ENCODE peak calls at places on chromosomes 1 and 21, in five cellular contexts. S is fibroblast of lung, L is memory B cell, W is HEK293T, E is NCI-H345. Z is an unnamed sample.

GRCh38 chr1:25028910-25029599 is 99.0 kb upstream of the RUNX3 start:
- DNase-seq in W (no peak), S (no peak), L (no peak), E (peak; percentile 66), Z (no peak)

GRCh38 chr1:153752561-153753195 is 22.5 kb upstream of the SLC27A3 start:
- DNase-seq in L (no peak), E (no peak), S (peak; percentile 85), W (no peak), Z (peak; percentile 23)

GRCh38 chr1:231817813-231818212 is 191.2 kb downstream of the DISC1 start:
- DNase-seq in L (no peak), W (no peak), S (peak; percentile 11), E (no peak), Z (no peak)

GRCh38 chr1:239835946-239836345 is 255.7 kb upstream of the FMN2 start:
- DNase-seq in L (no peak), E (no peak), S (no peak), W (no peak), Z (no peak)

GRCh38 chr1:198486903-198487302 is 53.6 kb downstream of the ATP6V1G3 start:
- DNase-seq in W (no peak), E (no peak), L (no peak), S (peak; percentile 47), Z (no peak)

GRCh38 chr21:42331660-42332059 is 16.5 kb upstream of the TFF3 start:
- DNase-seq in L (no peak), E (no peak), S (no peak), W (no peak), Z (no peak)

GRCh38 chr1:36372617-36373016 is 13.1 kb downstream of the STK40 start:
- DNase-seq in L (no peak), E (no peak), W (no peak), S (no peak), Z (no peak)

GRCh38 chr1:46030876-46031660 is 101.4 kb downstream of the PIK3R3 start:
- DNase-seq in S (no peak), W (no peak), L (no peak), E (no peak), Z (no peak)

GRCh38 chr1:224223819-224224714 is 41.0 kb downstream of the DEGS1 start:
- DNase-seq in E (no peak), L (no peak), S (peak; percentile 94), W (no peak), Z (peak; percentile 49)

GRCh38 chr21:42107881-42108553 is 36.9 kb downstream of the UMODL1 start:
- DNase-seq in W (peak; percentile 93), E (peak; percentile 57), S (peak; percentile 48), L (peak; percentile 71), Z (peak; percentile 58)

GRCh38 chr1:204128464-204128963 is 23.3 kb downstream of the ETNK2 start:
- DNase-seq in S (no peak), L (no peak), E (no peak), W (no peak), Z (no peak)

GRCh38 chr1:66929289-66929688 is 4.5 kb downstream of the MIER1 start:
- DNase-seq in S (no peak), W (no peak), E (no peak), L (no peak), Z (no peak)

GRCh38 chr1:53543771-53544695 is 84.8 kb downstream of the DMRTB1 start:
- DNase-seq in E (no peak), S (no peak), W (no peak), L (no peak), Z (no peak)

GRCh38 chr1:212583643-212584042 is 24.9 kb upstream of the ATF3 start:
- DNase-seq in L (no peak), E (no peak), W (no peak), S (no peak), Z (no peak)

GRCh38 chr1:40439247-40439646 is 11.0 kb upstream of the ZFP69B start:
- DNase-seq in E (no peak), L (no peak), W (no peak), S (no peak), Z (no peak)

GRCh38 chr1:205247130-205247921 is 19.6 kb downstream of the TMCC2 start:
- DNase-seq in E (no peak), L (no peak), S (peak; percentile 71), W (no peak), Z (peak; percentile 64)

GRCh38 chr1:53160924-53161378 is 18.5 kb upstream of the SLC1A7 start:
- DNase-seq in S (no peak), W (no peak), E (no peak), L (no peak), Z (no peak)

GRCh38 chr21:45388611-45389296 is 16.2 kb upstream of the COL18A1 start:
- DNase-seq in E (no peak), L (no peak), W (no peak), S (no peak), Z (no peak)

GRCh38 chr1:33045814-33046213 is 9.1 kb upstream of the AK2 start:
- DNase-seq in W (no peak), S (peak; percentile 12), L (no peak), E (no peak), Z (no peak)